ENCODE peak calls at places on chromosomes 16 and 17, in six cellular contexts. B is hepatocyte, L is cardiac muscle cell, Y is transverse colon, H is stomach, D is heart left ventricle. Z is an unnamed sample.
A peak's percentile ranks its signal among the peaks of the same experiment; 100 is the strongest.

GRCh38 chr17:44757045-44757917 is 1.5 kb upstream of the ADAM11 start:
- DNase-seq in B (no peak), L (no peak), Y (no peak), D (no peak), H (no peak), Z (no peak)

GRCh38 chr16:67654069-67654911 is 5.8 kb downstream of the ACD start:
- DNase-seq in D (no peak), L (no peak), H (no peak), B (no peak), Y (no peak), Z (no peak)

GRCh38 chr17:48004973-48005372 is 32.6 kb downstream of the COPZ2 start:
- DNase-seq in L (no peak), D (no peak), H (no peak), Y (no peak), B (no peak), Z (no peak)

GRCh38 chr17:57256708-57257112 is 387 bp downstream of the MSI2 start:
- DNase-seq in H (no peak), D (no peak), B (peak; percentile 62), Y (peak; percentile 34), L (peak; percentile 29), Z (peak; percentile 37)

GRCh38 chr17:2688351-2689342 is 22.9 kb downstream of the CLUH start:
- DNase-seq in H (no peak), Y (no peak), L (no peak), B (peak; percentile 34), D (no peak), Z (peak; percentile 78)

GRCh38 chr17:48540213-48540612 is 4.7 kb downstream of the HOXB2 start:
- DNase-seq in L (no peak), B (no peak), Y (no peak), D (no peak), H (no peak), Z (no peak)

GRCh38 chr16:69325784-69326171 is 4.6 kb downstream of the PDF start:
- DNase-seq in L (no peak), Y (no peak), H (no peak), D (no peak), B (no peak), Z (no peak)

GRCh38 chr17:64393000-64393402 is 2.3 kb upstream of the PECAM1 start:
- DNase-seq in L (no peak), D (no peak), B (no peak), Y (no peak), H (no peak), Z (no peak)

GRCh38 chr17:57285681-57286080 is 29.4 kb downstream of the MSI2 start:
- DNase-seq in B (no peak), L (no peak), H (no peak), Y (no peak), D (no peak), Z (no peak)

GRCh38 chr17:75010683-75011406 is 1.6 kb upstream of the MRPL58 start:
- DNase-seq in H (peak; percentile 71), D (no peak), L (peak; percentile 38), B (peak; percentile 76), Y (peak; percentile 56), Z (no peak)

GRCh38 chr17:59001158-59001814 is 105.4 kb downstream of the TRIM37 start:
- DNase-seq in H (peak; percentile 34), Y (peak; percentile 31), D (no peak), L (peak; percentile 67), B (peak; percentile 34), Z (no peak)

GRCh38 chr16:14057878-14058382 is 13.2 kb upstream of the MRTFB start:
- DNase-seq in D (no peak), H (no peak), B (no peak), L (peak; percentile 61), Y (no peak), Z (no peak)

GRCh38 chr17:49815761-49816281 is 27.3 kb downstream of the KAT7 start:
- DNase-seq in D (no peak), Y (no peak), H (no peak), B (no peak), L (no peak), Z (no peak)

GRCh38 chr17:6509295-6509771 is 47.0 kb downstream of the PITPNM3 start:
- DNase-seq in B (no peak), D (no peak), L (peak; percentile 30), H (no peak), Y (no peak), Z (no peak)

GRCh38 chr17:7436556-7437368 is 1.5 kb downstream of the TMEM102 start:
- DNase-seq in Y (peak; percentile 88), H (peak; percentile 90), B (peak; percentile 95), D (peak; percentile 89), L (peak; percentile 80), Z (peak; percentile 82)

GRCh38 chr16:23950291-23950894 is 114.6 kb downstream of the PRKCB start:
- DNase-seq in L (no peak), H (no peak), Y (no peak), D (no peak), B (no peak), Z (no peak)

GRCh38 chr16:89020925-89021595 is 44.1 kb upstream of the CBFA2T3 start:
- DNase-seq in Y (no peak), D (peak; percentile 36), H (no peak), L (no peak), B (no peak), Z (no peak)

GRCh38 chr17:35129154-35129972 is 7.9 kb downstream of the FNDC8 start:
- DNase-seq in D (no peak), H (no peak), L (no peak), Y (no peak), B (no peak), Z (no peak)

GRCh38 chr16:16163571-16163970 is 59.7 kb downstream of the ABCC6 start:
- DNase-seq in D (no peak), Y (no peak), B (no peak), L (no peak), H (no peak), Z (no peak)

GRCh38 chr17:44867841-44868240 is 20.2 kb downstream of the HIGD1B start:
- DNase-seq in H (no peak), Y (no peak), D (no peak), L (no peak), B (no peak), Z (no peak)

GRCh38 chr17:4679652-4680051 is 24.3 kb downstream of the PELP1 start:
- DNase-seq in Y (no peak), L (peak; percentile 46), D (no peak), H (no peak), B (peak; percentile 83), Z (peak; percentile 51)

GRCh38 chr16:12546918-12547607 is 256.6 kb downstream of the CPPED1 start:
- DNase-seq in B (no peak), H (no peak), D (no peak), L (no peak), Y (no peak), Z (no peak)

GRCh38 chr17:17216776-17217175 is 10.6 kb upstream of the PLD6 start:
- DNase-seq in Y (no peak), D (no peak), B (no peak), L (no peak), H (no peak), Z (no peak)

GRCh38 chr17:79839363-79840203 is at the start of gene CBX4:
- DNase-seq in B (peak; percentile 98), H (peak; percentile 97), Y (peak; percentile 97), L (peak; percentile 97), D (peak; percentile 98), Z (peak; percentile 99)

GRCh38 chr17:57879437-57880085 is 29.7 kb upstream of the MRPS23 start:
- DNase-seq in B (peak; percentile 72), D (no peak), H (no peak), Y (no peak), L (no peak), Z (peak; percentile 45)

GRCh38 chr16:25092489-25092888 is 19.1 kb upstream of the LCMT1 start:
- DNase-seq in H (no peak), L (no peak), B (no peak), Y (no peak), D (no peak), Z (no peak)

GRCh38 chr17:48002920-48003685 is 32.2 kb downstream of the CDK5RAP3 start:
- DNase-seq in B (peak; percentile 50), Y (no peak), L (no peak), D (no peak), H (no peak), Z (no peak)

GRCh38 chr16:4936181-4936990 is 562 bp downstream of the PPL start:
- DNase-seq in L (no peak), H (peak; percentile 38), D (no peak), B (peak; percentile 88), Y (peak; percentile 46), Z (peak; percentile 68)
- TF ChIP-seq CTCF in L (peak; percentile 28), H (peak; percentile 37), D (no peak), B (peak; percentile 48), Y (peak; percentile 41), Z (no peak)

GRCh38 chr17:27494192-27495091 is 38.2 kb downstream of the KSR1 start:
- DNase-seq in D (peak; percentile 66), L (peak; percentile 65), B (peak; percentile 87), Y (peak; percentile 92), H (peak; percentile 87), Z (peak; percentile 85)

GRCh38 chr17:27496005-27496404 is 39.8 kb downstream of the KSR1 start:
- DNase-seq in B (no peak), D (no peak), L (no peak), Y (no peak), H (no peak), Z (no peak)

GRCh38 chr17:27496501-27496943 is 40.3 kb downstream of the KSR1 start:
- DNase-seq in Y (no peak), D (no peak), L (no peak), B (peak; percentile 79), H (peak; percentile 47), Z (no peak)

GRCh38 chr17:27496971-27497370 is 40.7 kb downstream of the KSR1 start:
- DNase-seq in D (no peak), H (no peak), B (no peak), L (no peak), Y (no peak), Z (no peak)

GRCh38 chr17:27495460-27495859 is 39.2 kb downstream of the KSR1 start:
- DNase-seq in B (no peak), D (no peak), Y (no peak), H (no peak), L (no peak), Z (no peak)
- H3K27ac ChIP-seq in B (peak overlapping the region; percentile 98), D (no peak overlapping the region), Y (peak overlapping the region; percentile 83), H (peak overlapping the region; percentile 88), L (no peak overlapping the region), Z (peak overlapping the region; percentile 72)

DNA sequence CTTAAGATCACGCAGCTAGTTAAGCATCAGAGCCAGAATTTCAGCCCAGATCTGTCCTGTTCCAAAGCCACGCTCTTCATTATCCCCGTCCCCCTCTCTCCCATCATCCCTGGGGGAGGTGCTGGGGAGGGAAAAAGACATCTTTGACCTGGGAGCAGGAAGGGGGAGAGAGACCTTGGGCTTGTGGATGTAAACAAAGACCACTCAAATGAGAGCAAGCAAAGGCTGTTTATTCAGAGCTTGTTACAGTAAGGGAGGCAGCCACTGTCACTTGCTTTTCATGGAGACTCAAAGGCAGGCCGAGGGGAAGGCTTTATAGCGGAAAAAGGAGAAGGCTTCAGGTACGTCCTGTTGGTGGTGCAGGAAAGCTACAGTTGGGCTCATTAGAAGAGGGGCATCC is 3.5 kb upstream of the RPRML start:
- DNase-seq in H (no peak), Y (no peak), L (no peak), D (no peak), B (no peak), Z (no peak)
- TF ChIP-seq CTCF in H (no peak), Y (no peak), L (no peak), D (no peak), B (no peak), Z (no peak)

DNA sequence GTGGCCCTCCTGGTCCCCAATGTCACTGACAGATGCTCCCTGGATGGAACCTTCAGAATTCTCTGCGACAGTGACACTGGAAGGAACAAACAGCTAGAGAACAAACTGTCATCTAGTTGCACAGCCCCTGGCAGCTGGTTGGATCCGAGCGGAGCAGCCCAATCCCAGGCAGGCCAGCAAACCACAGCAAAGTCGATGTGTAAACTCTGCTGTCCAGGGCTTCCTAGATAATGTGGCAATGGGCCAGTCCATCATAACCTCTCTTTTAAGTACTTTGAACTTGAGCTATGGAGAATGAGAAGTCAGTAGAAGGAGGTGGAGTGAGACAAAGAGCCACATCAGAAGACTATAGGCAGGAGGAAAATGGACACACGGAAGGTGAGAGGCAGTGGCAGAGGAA is 323.0 kb downstream of the CBLN1 start:
- DNase-seq in D (no peak), H (no peak), B (no peak), Y (no peak), L (no peak), Z (no peak)
- H3K27ac ChIP-seq in D (no peak overlapping the region), H (no peak overlapping the region), B (no peak overlapping the region), Y (no peak overlapping the region), L (no peak overlapping the region), Z (no peak overlapping the region)